ENCODE peak calls at places on chromosomes 2 and 18, in six cellular contexts. S is neural progenitor cell, O is pancreas, I is right atrium auricular region, A is A549, G is thoracic aorta. C is an unnamed sample.

GRCh38 chr2:28750316-28751101 is 1.1 kb upstream of the PPP1CB start:
- DNase-seq in A (peak; percentile 23), I (no peak), S (no peak), O (no peak), G (no peak), C (no peak)

GRCh38 chr2:120616261-120616660 is 119.4 kb upstream of the GLI2 start:
- DNase-seq in G (no peak), S (no peak), O (no peak), I (no peak), A (no peak), C (no peak)

GRCh38 chr2:223475901-223476300 is 126.3 kb downstream of the SCG2 start:
- DNase-seq in O (no peak), A (no peak), S (no peak), I (no peak), G (no peak), C (no peak)

GRCh38 chr2:188675391-188676011 is 298.7 kb upstream of the COL3A1 start:
- DNase-seq in I (no peak), G (no peak), S (no peak), A (no peak), O (no peak), C (no peak)

GRCh38 chr2:23322813-23323212 is 62.2 kb upstream of the KLHL29 start:
- DNase-seq in A (no peak), O (no peak), I (no peak), G (no peak), S (no peak), C (no peak)

GRCh38 chr18:70781860-70782453 is 493.1 kb downstream of the SOCS6 start:
- DNase-seq in A (peak; percentile 22), G (no peak), S (peak; percentile 70), O (peak; percentile 33), I (no peak), C (no peak)

GRCh38 chr2:236754234-236754924 is 184.8 kb downstream of the ACKR3 start:
- DNase-seq in S (peak; percentile 42), O (no peak), G (no peak), I (no peak), A (no peak), C (no peak)

GRCh38 chr2:56369316-56369715 is 185.5 kb downstream of the CCDC85A start:
- DNase-seq in G (no peak), S (no peak), I (no peak), A (no peak), O (no peak), C (no peak)

GRCh38 chr18:46053368-46054095 is 18.5 kb downstream of the PSTPIP2 start:
- DNase-seq in I (no peak), S (no peak), O (no peak), A (no peak), G (no peak), C (no peak)

GRCh38 chr2:68368657-68369339 is 3.7 kb downstream of the PLEK start:
- DNase-seq in I (no peak), G (no peak), A (peak; percentile 27), S (peak; percentile 42), O (no peak), C (no peak)

GRCh38 chr18:68418881-68419280 is 296.0 kb downstream of the TMX3 start:
- DNase-seq in G (no peak), A (no peak), I (no peak), S (no peak), O (no peak), C (no peak)

GRCh38 chr2:14628906-14629305 is 3.6 kb upstream of the LRATD1 start:
- DNase-seq in I (no peak), O (no peak), G (no peak), A (no peak), S (no peak), C (no peak)

GRCh38 chr2:177296047-177296446 is 31.5 kb upstream of the NFE2L2 start:
- DNase-seq in I (no peak), S (no peak), A (peak; percentile 32), G (no peak), O (no peak), C (no peak)

GRCh38 chr18:49613741-49614151 is 51.9 kb downstream of the LIPG start:
- DNase-seq in A (no peak), I (no peak), S (peak; percentile 39), O (peak; percentile 40), G (no peak), C (no peak)

GRCh38 chr18:47415888-47416287 is 164.4 kb upstream of the SKOR2 start:
- DNase-seq in O (no peak), S (no peak), A (no peak), G (no peak), I (no peak), C (no peak)

GRCh38 chr2:46873632-46874068 is 42.0 kb downstream of the MCFD2 start:
- DNase-seq in A (peak; percentile 95), G (peak; percentile 43), I (peak; percentile 89), O (no peak), S (no peak), C (no peak)

GRCh38 chr2:135913726-135914365 is 37.6 kb upstream of the MCM6 start:
- DNase-seq in G (no peak), S (peak; percentile 51), A (peak; percentile 45), I (no peak), O (no peak), C (no peak)

GRCh38 chr18:34807106-34807796 is 97.2 kb downstream of the DTNA start:
- DNase-seq in S (peak; percentile 6), A (no peak), I (no peak), G (no peak), O (no peak), C (no peak)

GRCh38 chr2:120559401-120559800 is 176.3 kb upstream of the GLI2 start:
- DNase-seq in S (no peak), A (no peak), G (no peak), O (no peak), I (no peak), C (no peak)

GRCh38 chr2:232214053-232214452 is 164.5 kb upstream of the ALPP start:
- DNase-seq in A (no peak), O (no peak), G (no peak), I (no peak), S (no peak), C (no peak)

GRCh38 chr2:236530512-236530911 is 39.1 kb upstream of the ACKR3 start:
- DNase-seq in A (no peak), I (no peak), S (no peak), O (no peak), G (no peak), C (no peak)

GRCh38 chr2:58535994-58536393 is 294.9 kb upstream of the FANCL start:
- DNase-seq in O (no peak), S (no peak), I (no peak), G (no peak), A (no peak), C (no peak)
- H3K4me1 ChIP-seq in O (no peaks in the 10 kb centered on the region), S (peaks cover 45% of the 10 kb centered on the region), I (no peaks in the 10 kb centered on the region), G (no peaks in the 10 kb centered on the region), A (peaks cover 30% of the 10 kb centered on the region), C (no peaks in the 10 kb centered on the region)

GRCh38 chr2:155256803-155257202 is 558.3 kb downstream of the KCNJ3 start:
- DNase-seq in I (no peak), A (peak; percentile 9), O (no peak), G (no peak), S (peak; percentile 2), C (no peak)
- TF ChIP-seq CTCF in I (no peak), A (no peak), O (no peak), G (no peak), S (no peak), C (no peak)

GRCh38 chr2:50358586-50358985 is 673.3 kb downstream of the NRXN1 start:
- DNase-seq in O (peak; percentile 10), G (no peak), A (no peak), I (no peak), S (no peak), C (no peak)
- H3K4me3 ChIP-seq in O (no peak overlapping the region), G (no peak overlapping the region), A (no peak overlapping the region), I (no peak overlapping the region), S (no peak overlapping the region), C (no peak overlapping the region)

GRCh38 chr2:20635698-20636584 is 15.0 kb downstream of the HS1BP3 start:
- DNase-seq in O (peak; percentile 83), S (peak; percentile 92), G (no peak), A (peak; percentile 78), I (peak; percentile 89), C (peak; percentile 76)
- H3K4me1 ChIP-seq in O (no peaks in the 10 kb centered on the region), S (peaks cover 6% of the 10 kb centered on the region), G (peaks cover 45% of the 10 kb centered on the region), A (peaks cover 21% of the 10 kb centered on the region), I (no peaks in the 10 kb centered on the region), C (peaks cover 22% of the 10 kb centered on the region)

DNA sequence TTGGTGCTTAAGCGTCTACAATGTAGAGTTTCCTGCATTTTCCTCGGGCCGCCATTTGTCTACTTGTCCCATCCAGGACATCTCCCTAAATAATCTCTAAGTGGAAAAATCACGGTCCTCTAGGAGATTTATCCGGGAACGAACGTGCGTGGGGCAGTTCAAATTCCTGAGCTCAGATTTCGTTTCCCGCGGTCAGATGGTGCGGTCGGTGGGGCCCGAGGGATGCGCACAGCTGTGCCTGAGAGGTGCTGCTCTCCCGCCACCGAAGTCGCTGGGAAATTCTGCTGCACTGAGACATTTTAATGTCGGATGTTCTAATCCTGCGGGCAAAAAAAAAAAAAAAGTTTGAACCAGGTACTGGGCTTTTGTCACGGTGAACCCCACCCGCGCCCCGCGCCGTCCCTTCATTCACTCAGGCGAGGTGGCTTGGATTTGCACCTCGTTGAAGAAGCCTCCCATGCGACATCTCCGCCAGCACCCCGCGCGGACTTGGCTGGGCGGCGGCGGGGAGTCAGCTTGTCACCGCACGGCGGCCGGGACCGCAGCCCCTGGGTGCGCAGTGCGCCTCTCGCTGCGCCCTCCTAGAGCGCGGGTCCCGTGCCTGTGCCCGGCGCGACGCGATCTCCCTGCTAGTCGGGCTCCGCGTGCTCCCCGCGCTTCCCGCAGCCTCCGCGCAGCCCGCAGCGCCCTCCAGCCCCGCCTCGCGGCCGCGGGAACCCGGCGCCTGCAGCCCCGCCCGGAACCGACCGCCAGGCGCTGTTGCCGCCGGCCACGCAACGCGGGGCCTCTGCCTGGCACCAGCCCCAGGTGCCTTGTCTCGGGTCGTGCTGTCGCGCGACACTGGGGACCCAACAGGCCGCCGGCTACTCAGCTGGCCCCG is 192.0 kb upstream of the TCF4 start:
- DNase-seq in A (no peak), G (no peak), I (no peak), O (peak; percentile 21), S (peak; percentile 79), C (peak; percentile 32)
- TF ChIP-seq CTCF in A (no peak), G (no peak), I (peak; percentile 59), O (no peak), S (peak; percentile 41), C (peak; percentile 10)

GRCh38 chr18:72799106-72799505 is 68.7 kb downstream of the NETO1 start:
- DNase-seq in S (no peak), O (no peak), A (no peak), G (no peak), I (no peak), C (no peak)
- H3K4me3 ChIP-seq in S (no peak overlapping the region), O (no peak overlapping the region), A (no peak overlapping the region), G (no peak overlapping the region), I (no peak overlapping the region), C (no peak overlapping the region)

DNA sequence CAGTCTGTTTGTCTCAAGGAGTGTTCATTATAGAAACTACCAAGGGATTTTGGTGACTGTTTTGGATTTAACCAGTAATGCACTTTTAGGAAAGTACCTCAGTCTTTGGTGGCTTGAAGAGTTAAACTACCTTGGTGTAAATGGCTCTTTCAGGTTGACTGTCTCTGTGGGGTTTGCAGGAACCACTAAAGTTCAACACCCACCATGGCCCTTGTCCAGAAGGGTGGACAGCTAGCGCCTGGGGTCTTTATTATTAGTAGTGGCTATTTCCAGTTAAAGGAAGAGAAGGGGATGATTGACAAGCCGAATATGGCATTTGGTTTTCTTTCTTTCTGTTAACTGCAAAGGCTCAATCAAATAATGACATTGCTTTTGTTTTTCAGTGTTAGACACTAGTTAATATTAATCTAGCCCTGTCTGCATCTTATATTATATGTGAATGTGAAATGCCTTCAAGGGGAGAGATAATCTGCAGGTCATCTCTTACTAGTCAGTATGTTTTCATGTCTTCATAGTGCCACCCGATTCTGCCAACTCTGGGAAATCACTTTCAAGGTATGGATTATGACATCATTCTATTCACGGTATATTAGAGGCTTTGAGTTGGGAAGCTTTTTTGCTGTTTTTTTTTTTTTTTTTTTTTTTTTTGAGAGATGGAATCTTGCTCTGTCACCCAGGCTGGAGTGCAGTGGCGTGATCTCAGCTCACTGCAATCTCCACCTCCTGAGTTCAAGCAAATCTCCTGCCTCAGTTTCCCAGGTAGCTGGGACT is 56.4 kb downstream of the MAP4K4 start:
- DNase-seq in A (no peak), S (no peak), G (no peak), I (no peak), O (no peak), C (no peak)
- H3K4me1 ChIP-seq in A (peaks cover 65% of the 10 kb centered on the region), S (peaks cover 38% of the 10 kb centered on the region), G (peaks cover 47% of the 10 kb centered on the region), I (no peaks in the 10 kb centered on the region), O (no peaks in the 10 kb centered on the region), C (peaks cover 44% of the 10 kb centered on the region)